ENCODE peak calls at places on chromosomes 7 and 10, in six cellular contexts. V is OCI-LY7, Y is LoVo, M is posterior cingulate gyrus, G is left ventricle myocardium superior, Q is left cardiac atrium. C is an unnamed sample.

GRCh38 chr7:103538964-103539709 is 93.1 kb upstream of the SLC26A5 start:
- DNase-seq in V (no peak), Y (no peak), M (no peak), G (no peak), Q (no peak), C (no peak)

GRCh38 chr7:27631411-27631810 is 31.3 kb downstream of the HIBADH start:
- DNase-seq in V (no peak), Y (no peak), M (no peak), G (no peak), Q (no peak), C (no peak)

GRCh38 chr10:8498881-8499280 is 444.4 kb downstream of the GATA3 start:
- DNase-seq in V (no peak), Y (no peak), M (no peak), G (no peak), Q (no peak), C (no peak)

GRCh38 chr10:66627156-66627555 is 298.7 kb upstream of the LRRTM3 start:
- DNase-seq in V (peak), Y (peak), M (no peak), G (no peak), Q (no peak), C (peak)

GRCh38 chr10:84264611-84265141 is 19.8 kb downstream of the RGR start:
- DNase-seq in V (peak), Y (peak), M (peak), G (peak), Q (peak), C (peak)

GRCh38 chr10:15361131-15361530 is 10.0 kb downstream of the FAM171A1 start:
- DNase-seq in V (no peak), Y (no peak), M (no peak), G (no peak), Q (no peak), C (no peak)

GRCh38 chr7:157032128-157032527 is 21.7 kb upstream of the MNX1 start:
- DNase-seq in V (no peak), Y (no peak), M (no peak), G (no peak), Q (no peak), C (no peak)

GRCh38 chr7:157021893-157022680 is 11.6 kb upstream of the MNX1 start:
- DNase-seq in V (no peak), Y (no peak), M (no peak), G (no peak), Q (no peak), C (no peak)

GRCh38 chr7:47653550-47654351 is 71.8 kb upstream of the TNS3 start:
- DNase-seq in V (no peak), Y (no peak), M (no peak), G (no peak), Q (no peak), C (no peak)

GRCh38 chr7:8753355-8753754 is 319.9 kb downstream of the NXPH1 start:
- DNase-seq in V (no peak), Y (no peak), M (no peak), G (no peak), Q (no peak), C (no peak)

GRCh38 chr7:5767066-5767465 is 14.4 kb downstream of the RNF216 start:
- DNase-seq in V (no peak), Y (no peak), M (no peak), G (no peak), Q (no peak), C (no peak)

GRCh38 chr10:17075975-17076374 is 53.6 kb downstream of the CUBN start:
- DNase-seq in V (no peak), Y (no peak), M (no peak), G (no peak), Q (no peak), C (no peak)

GRCh38 chr10:101322266-101323151 is 31.5 kb upstream of the BTRC start:
- DNase-seq in V (no peak), Y (no peak), M (no peak), G (no peak), Q (no peak), C (no peak)

GRCh38 chr7:132348341-132348740 is 227.9 kb downstream of the PLXNA4 start:
- DNase-seq in V (no peak), Y (no peak), M (no peak), G (no peak), Q (no peak), C (no peak)

GRCh38 chr10:48607356-48608278 is 2.7 kb upstream of the ARHGAP22 start:
- DNase-seq in V (no peak), Y (no peak), M (no peak), G (no peak), Q (no peak), C (no peak)

GRCh38 chr7:132347129-132347528 is 229.1 kb downstream of the PLXNA4 start:
- DNase-seq in V (no peak), Y (no peak), M (no peak), G (no peak), Q (no peak), C (no peak)

GRCh38 chr7:77327067-77327931 is 88.8 kb downstream of the GSAP start:
- DNase-seq in V (no peak), Y (no peak), M (no peak), G (peak), Q (peak), C (no peak)

GRCh38 chr7:115851291-115851690 is 179.3 kb downstream of the TFEC start:
- DNase-seq in V (peak), Y (peak), M (no peak), G (no peak), Q (no peak), C (no peak)

GRCh38 chr7:128829391-128830166 is 627 bp upstream of the FLNC start:
- DNase-seq in V (no peak), Y (no peak), M (no peak), G (peak), Q (no peak), C (no peak)

GRCh38 chr7:44727346-44728262 is 21.0 kb upstream of the ZMIZ2 start:
- DNase-seq in V (no peak), Y (no peak), M (no peak), G (no peak), Q (peak), C (no peak)

GRCh38 chr7:116342125-116342524 is 131.8 kb downstream of the TES start:
- DNase-seq in V (no peak), Y (no peak), M (no peak), G (no peak), Q (no peak), C (no peak)

GRCh38 chr7:71775648-71776047 is 636.5 kb downstream of the CALN1 start:
- DNase-seq in V (no peak), Y (no peak), M (no peak), G (no peak), Q (no peak), C (no peak)

GRCh38 chr10:1374501-1374900 is 318.3 kb downstream of the WDR37 start:
- DNase-seq in V (no peak), Y (no peak), M (no peak), G (no peak), Q (no peak), C (no peak)

GRCh38 chr7:128260069-128260468 is 19.0 kb downstream of the LEP start:
- DNase-seq in V (no peak), Y (no peak), M (no peak), G (no peak), Q (no peak), C (no peak)

GRCh38 chr7:157352506-157352905 is 15.7 kb downstream of the DNAJB6 start:
- DNase-seq in V (no peak), Y (no peak), M (no peak), G (no peak), Q (no peak), C (no peak)

GRCh38 chr7:111138196-111138569 is 47.3 kb downstream of the LRRN3 start:
- DNase-seq in V (no peak), Y (peak), M (peak), G (peak), Q (peak), C (no peak)

GRCh38 chr7:20359397-20359963 is 28.8 kb downstream of the ITGB8 start:
- DNase-seq in V (no peak), Y (no peak), M (no peak), G (no peak), Q (no peak), C (no peak)

C was measured in cerebellum.